ENCODE peak calls at places on chromosomes 11 and 22, in eight cellular contexts. B is thoracic aorta, O is astrocyte, J is GM12891, D is AG04450, I is H7, K is BE2C, G is uterus. U is an unnamed sample.
A peak's percentile ranks its signal among the peaks of the same experiment; 100 is the strongest.

GRCh38 chr22:17581631-17582030 is 18.3 kb downstream of the SLC25A18 start:
- DNase-seq in K (no peak), G (no peak), B (no peak), J (no peak), O (no peak), D (no peak), I (peak; percentile 64), U (no peak)

GRCh38 chr11:109062445-109062844 is 359.5 kb upstream of the C11orf87 start:
- DNase-seq in J (no peak), B (no peak), K (no peak), G (no peak), D (no peak), O (peak; percentile 77), I (no peak), U (no peak)

GRCh38 chr22:50032941-50033601 is 20.5 kb upstream of the IL17REL start:
- DNase-seq in O (no peak), I (peak; percentile 33), J (no peak), D (no peak), G (no peak), K (peak; percentile 7), B (no peak), U (no peak)

GRCh38 chr22:38034278-38034882 is 22.8 kb upstream of the PICK1 start:
- DNase-seq in O (peak; percentile 86), I (peak; percentile 94), J (no peak), G (peak; percentile 72), D (peak; percentile 81), K (peak; percentile 71), B (peak; percentile 57), U (peak; percentile 42)

GRCh38 chr11:83092488-83093384 is 21.0 kb upstream of the RAB30 start:
- DNase-seq in K (peak; percentile 77), D (no peak), I (no peak), O (no peak), B (no peak), J (no peak), G (peak; percentile 74), U (no peak)

GRCh38 chr11:2577071-2578005 is 122.5 kb downstream of the KCNQ1OT1 start:
- DNase-seq in O (no peak), K (peak; percentile 0), G (peak; percentile 10), I (no peak), B (no peak), D (no peak), J (no peak), U (no peak)

GRCh38 chr11:46826310-46827044 is 19.6 kb downstream of the CKAP5 start:
- DNase-seq in K (peak; percentile 76), B (peak; percentile 29), G (peak; percentile 74), O (peak; percentile 50), J (peak; percentile 58), D (peak; percentile 24), I (peak; percentile 89), U (peak; percentile 24)

GRCh38 chr11:56764976-56765375 is 16.5 kb upstream of the OR9G4 start:
- DNase-seq in J (no peak), O (no peak), B (no peak), G (no peak), K (no peak), I (no peak), D (no peak), U (no peak)

GRCh38 chr11:126978911-126979310 is 21.7 kb downstream of the KIRREL3 start:
- DNase-seq in J (no peak), G (no peak), I (no peak), D (no peak), O (no peak), B (no peak), K (no peak), U (peak; percentile 48)

GRCh38 chr22:29882716-29883044 is 294 bp upstream of the MTMR3 start:
- DNase-seq in D (no peak), O (no peak), B (no peak), K (no peak), I (no peak), G (no peak), J (no peak), U (no peak)

GRCh38 chr11:17473071-17473744 is 3.4 kb downstream of the ABCC8 start:
- DNase-seq in K (peak; percentile 32), O (no peak), J (no peak), G (no peak), I (peak; percentile 92), B (no peak), D (no peak), U (no peak)

GRCh38 chr11:6737872-6738466 is 33.8 kb downstream of the OR2AG2 start:
- DNase-seq in K (peak; percentile 14), O (peak; percentile 6), I (peak; percentile 7), D (no peak), B (no peak), G (peak; percentile 20), J (peak; percentile 8), U (no peak)

GRCh38 chr11:37657645-37658044 is 1059.6 kb upstream of the RAG2 start:
- DNase-seq in K (no peak), I (no peak), B (no peak), G (no peak), O (peak; percentile 20), J (no peak), D (no peak), U (no peak)

GRCh38 chr11:80815752-80816453 is 1375.1 kb upstream of the TENM4 start:
- DNase-seq in I (no peak), J (no peak), G (no peak), B (no peak), D (no peak), O (no peak), K (no peak), U (no peak)

GRCh38 chr22:32249231-32249630 is 5.9 kb downstream of the SLC5A4 start:
- DNase-seq in I (no peak), G (no peak), B (no peak), D (no peak), K (no peak), O (no peak), J (no peak), U (no peak)

GRCh38 chr11:3091081-3091845 is 34.0 kb upstream of the CARS1 start:
- DNase-seq in D (no peak), B (no peak), J (peak; percentile 19), K (no peak), I (no peak), O (no peak), G (no peak), U (no peak)

GRCh38 chr11:86919557-86920210 is 35.5 kb downstream of the FZD4 start:
- DNase-seq in K (no peak), O (peak; percentile 74), B (no peak), D (peak; percentile 59), G (no peak), J (peak; percentile 15), I (peak; percentile 54), U (no peak)

GRCh38 chr11:132685174-132685611 is 847.1 kb downstream of the OPCML start:
- DNase-seq in B (no peak), J (no peak), I (no peak), K (no peak), O (peak; percentile 92), G (no peak), D (no peak), U (no peak)

GRCh38 chr22:23105919-23106853 is 35.6 kb downstream of the RSPH14 start:
- DNase-seq in O (no peak), D (no peak), K (no peak), B (no peak), I (no peak), G (no peak), J (no peak), U (no peak)

GRCh38 chr22:25987948-25988347 is 181.3 kb upstream of the SEZ6L start:
- DNase-seq in I (no peak), K (peak; percentile 47), J (peak; percentile 28), G (no peak), B (no peak), D (no peak), O (no peak), U (no peak)

GRCh38 chr11:109697140-109697843 is 275.3 kb downstream of the C11orf87 start:
- DNase-seq in K (peak; percentile 51), J (peak; percentile 5), G (no peak), I (peak; percentile 41), B (no peak), O (peak; percentile 32), D (peak; percentile 15), U (no peak)

GRCh38 chr22:39231197-39231950 is 13.4 kb downstream of the PDGFB start:
- DNase-seq in B (no peak), O (no peak), J (no peak), D (no peak), I (peak; percentile 59), G (no peak), K (no peak), U (no peak)

GRCh38 chr11:73783483-73784020 is 4.1 kb upstream of the MRPL48 start:
- DNase-seq in B (no peak), J (no peak), G (no peak), D (no peak), O (no peak), K (no peak), I (no peak), U (no peak)

GRCh38 chr11:33237039-33237597 is 20.1 kb upstream of the HIPK3 start:
- DNase-seq in I (no peak), O (no peak), B (no peak), J (no peak), G (no peak), K (no peak), D (no peak), U (no peak)

GRCh38 chr22:46074771-46075551 is 75.4 kb upstream of the PPARA start:
- DNase-seq in O (no peak), I (peak; percentile 73), G (peak; percentile 26), K (peak; percentile 35), J (no peak), B (no peak), D (no peak), U (no peak)

GRCh38 chr22:36237462-36238347 is 1.6 kb downstream of the APOL2 start:
- DNase-seq in K (no peak), D (no peak), J (no peak), O (no peak), B (no peak), I (no peak), G (no peak), U (no peak)

GRCh38 chr22:29949872-29950271 is 66.9 kb downstream of the MTMR3 start:
- DNase-seq in I (no peak), D (no peak), O (no peak), B (no peak), K (no peak), G (no peak), J (no peak), U (no peak)

GRCh38 chr11:75195164-75195962 is 44.5 kb downstream of the SLCO2B1 start:
- DNase-seq in I (no peak), D (no peak), B (no peak), O (no peak), K (no peak), G (peak; percentile 37), J (no peak), U (no peak)

GRCh38 chr22:44648085-44648820 is 53.8 kb upstream of the PRR5 start:
- DNase-seq in I (peak; percentile 18), D (no peak), O (no peak), B (no peak), G (no peak), K (no peak), J (no peak), U (no peak)

GRCh38 chr11:123246749-123247497 is 51.9 kb upstream of the CLMP start:
- DNase-seq in I (peak; percentile 81), O (peak; percentile 30), G (peak; percentile 80), J (peak; percentile 56), K (peak; percentile 86), D (peak; percentile 65), B (peak; percentile 48), U (peak; percentile 47)

GRCh38 chr11:83793332-83793731 is 507.2 kb upstream of the CCDC90B start:
- DNase-seq in I (no peak), K (no peak), G (no peak), D (no peak), J (no peak), O (no peak), B (no peak), U (no peak)

GRCh38 chr11:118834428-118835028 is 43.6 kb upstream of the DDX6 start:
- DNase-seq in D (no peak), J (no peak), I (no peak), O (no peak), G (no peak), K (no peak), B (no peak), U (no peak)

GRCh38 chr11:73275381-73275750 is 3.2 kb downstream of the P2RY6 start:
- DNase-seq in G (peak; percentile 7), K (no peak), O (no peak), J (no peak), I (no peak), B (no peak), D (no peak), U (no peak)

GRCh38 chr11:87908086-87908485 is 267.2 kb downstream of the RAB38 start:
- DNase-seq in D (no peak), J (no peak), O (no peak), K (no peak), I (no peak), B (no peak), G (no peak), U (no peak)